ENCODE peak calls at places on chromosomes 13 and 19, in five cellular contexts. I is transverse colon, X is anterior cingulate cortex, C is choroid plexus epithelial cell, W is activated B cell treated with CpG ODN at 0.5 μM for 24 hours. E is an unnamed sample.

GRCh38 chr13:40682449-40683240 is 16.2 kb upstream of the FOXO1 start:
- DNase-seq in I (no peak), X (no peak), C (peak; percentile 56), W (no peak), E (no peak)

GRCh38 chr13:45362939-45363338 is 22.0 kb upstream of the TPT1 start:
- DNase-seq in I (no peak), X (no peak), C (no peak), W (no peak), E (no peak)

GRCh38 chr19:31448221-31448657 is 99.0 kb upstream of the TSHZ3 start:
- DNase-seq in I (peak; percentile 29), X (no peak), C (peak; percentile 83), W (no peak), E (no peak)

GRCh38 chr13:110328509-110328908 is 21.4 kb downstream of the COL4A2 start:
- DNase-seq in I (no peak), X (no peak), C (no peak), W (no peak), E (no peak)

GRCh38 chr19:56705939-56706338 is 34.4 kb upstream of the ZNF835 start:
- DNase-seq in I (no peak), X (no peak), C (no peak), W (no peak), E (no peak)

GRCh38 chr19:50513746-50514345 is at the start of gene ASPDH:
- DNase-seq in I (no peak), X (peak; percentile 59), C (no peak), W (no peak), E (no peak)

GRCh38 chr13:50910483-50910805 is 853 bp downstream of the RNASEH2B start:
- DNase-seq in I (no peak), X (peak; percentile 63), C (peak; percentile 37), W (no peak), E (no peak)

GRCh38 chr13:109151696-109152095 is 522.3 kb downstream of the MYO16 start:
- DNase-seq in I (no peak), X (no peak), C (no peak), W (no peak), E (no peak)

GRCh38 chr13:108026671-108027410 is 188.5 kb downstream of the LIG4 start:
- DNase-seq in I (no peak), X (no peak), C (no peak), W (no peak), E (no peak)

GRCh38 chr19:8499048-8499833 is 3.2 kb downstream of the PRAM1 start:
- DNase-seq in I (no peak), X (no peak), C (no peak), W (no peak), E (no peak)

GRCh38 chr19:44570984-44571684 is 41.7 kb upstream of the CEACAM20 start:
- DNase-seq in I (peak; percentile 67), X (peak; percentile 65), C (peak; percentile 92), W (no peak), E (no peak)

GRCh38 chr13:44876782-44877324 is 112.4 kb downstream of the NUFIP1 start:
- DNase-seq in I (no peak), X (no peak), C (no peak), W (no peak), E (no peak)

GRCh38 chr13:41613984-41614581 is 156.7 kb downstream of the RGCC start:
- DNase-seq in I (no peak), X (no peak), C (peak; percentile 93), W (no peak), E (no peak)

GRCh38 chr19:45251452-45252354 is 632 bp downstream of the MARK4 start:
- DNase-seq in I (peak; percentile 12), X (peak; percentile 3), C (no peak), W (peak; percentile 23), E (no peak)

GRCh38 chr19:35901854-35902661 is at the start of gene HCST:
- DNase-seq in I (peak; percentile 30), X (no peak), C (no peak), W (no peak), E (peak; percentile 66)

GRCh38 chr19:23273022-23273593 is 22.9 kb upstream of the ZNF724 start:
- DNase-seq in I (peak; percentile 21), X (no peak), C (no peak), W (no peak), E (no peak)

GRCh38 chr19:7494416-7495098 is 5.7 kb upstream of the PEX11G start:
- DNase-seq in I (no peak), X (peak; percentile 67), C (peak; percentile 67), W (no peak), E (no peak)

GRCh38 chr19:54271106-54271505 is 9.8 kb downstream of the LILRB2 start:
- DNase-seq in I (peak; percentile 27), X (peak; percentile 9), C (no peak), W (no peak), E (no peak)

GRCh38 chr19:49157445-49158224 is at the start of gene TRPM4:
- DNase-seq in I (peak; percentile 95), X (peak; percentile 82), C (peak; percentile 79), W (no peak), E (no peak)

GRCh38 chr19:1853295-1854031 is 5.2 kb upstream of the REXO1 start:
- DNase-seq in I (peak; percentile 94), X (peak; percentile 62), C (peak; percentile 81), W (peak; percentile 82), E (peak; percentile 88)

GRCh38 chr13:51687928-51688714 is 103.9 kb downstream of the WDFY2 start:
- DNase-seq in I (no peak), X (no peak), C (no peak), W (no peak), E (no peak)

GRCh38 chr19:48501446-48501960 is 10.1 kb downstream of the LMTK3 start:
- DNase-seq in I (peak; percentile 78), X (no peak), C (no peak), W (no peak), E (peak; percentile 69)

E was measured in GM06990.